ENCODE peak calls at places on chromosomes 1 and 21, in ten cellular contexts. X, A, Z, J, T, U, D, W, S and N are unnamed samples.

GRCh38 chr21:33487996-33488395 is 3.5 kb downstream of the DNAJC28 start:
- DNase-seq in X (no peak), T (no peak), U (no peak), S (no peak), A (no peak), W (no peak), D (no peak), J (no peak), Z (no peak), N (no peak)

GRCh38 chr1:111704776-111705175 is 34.4 kb downstream of the INKA2 start:
- DNase-seq in J (no peak), T (no peak), S (no peak), U (no peak), W (no peak), Z (no peak), A (no peak), X (no peak), D (no peak), N (no peak)

GRCh38 chr1:45522324-45523104 is 830 bp upstream of the PRDX1 start:
- DNase-seq in U (no peak), Z (no peak), T (no peak), W (no peak), X (no peak), S (no peak), D (peak; percentile 52), J (no peak), A (no peak), N (no peak)

GRCh38 chr1:234866007-234866866 is 256.3 kb upstream of the IRF2BP2 start:
- DNase-seq in U (peak; percentile 47), J (peak; percentile 57), A (peak; percentile 36), D (peak; percentile 87), S (no peak), T (peak; percentile 86), X (no peak), W (no peak), Z (no peak), N (no peak)

GRCh38 chr1:156584813-156585212 is 5.3 kb downstream of the TTC24 start:
- DNase-seq in J (no peak), T (no peak), D (no peak), W (no peak), U (no peak), S (no peak), Z (no peak), X (no peak), A (no peak), N (no peak)

GRCh38 chr1:108142773-108143394 is 57.3 kb downstream of the SLC25A24 start:
- DNase-seq in W (no peak), S (no peak), Z (no peak), A (no peak), T (no peak), U (no peak), X (no peak), D (peak; percentile 27), J (no peak), N (no peak)

GRCh38 chr1:7386226-7387052 is 384.7 kb upstream of the VAMP3 start:
- DNase-seq in D (no peak), J (no peak), S (no peak), T (no peak), A (no peak), U (no peak), W (no peak), Z (no peak), X (no peak), N (no peak)

GRCh38 chr1:230280906-230281413 is 145.2 kb downstream of the PGBD5 start:
- DNase-seq in T (no peak), W (no peak), X (no peak), S (no peak), D (no peak), U (no peak), A (no peak), Z (no peak), J (no peak), N (no peak)

GRCh38 chr1:181324797-181325616 is 158.3 kb upstream of the CACNA1E start:
- DNase-seq in S (no peak), X (no peak), U (no peak), Z (no peak), T (no peak), J (no peak), W (peak; percentile 48), D (no peak), A (no peak), N (no peak)

GRCh38 chr1:157092831-157093230 is 6.8 kb downstream of the ETV3L start:
- DNase-seq in X (no peak), Z (no peak), W (no peak), T (no peak), U (no peak), J (peak; percentile 45), D (no peak), A (no peak), S (no peak), N (no peak)

GRCh38 chr1:62800825-62801306 is 16.9 kb downstream of the ATG4C start:
- DNase-seq in W (no peak), J (no peak), Z (no peak), D (peak; percentile 60), A (no peak), X (no peak), S (no peak), U (peak; percentile 55), T (peak; percentile 20), N (no peak)

GRCh38 chr1:199082778-199083389 is 444.0 kb downstream of the PTPRC start:
- DNase-seq in A (no peak), X (no peak), T (no peak), S (no peak), Z (no peak), W (no peak), J (no peak), D (no peak), U (no peak), N (no peak)

GRCh38 chr1:205637854-205638468 is 6.2 kb upstream of the ELK4 start:
- DNase-seq in T (no peak), X (no peak), S (no peak), J (no peak), A (no peak), D (no peak), U (no peak), Z (no peak), W (no peak), N (no peak)

GRCh38 chr1:116286541-116286971 is 86.5 kb upstream of the ATP1A1 start:
- DNase-seq in Z (no peak), D (peak; percentile 89), S (no peak), A (peak; percentile 32), U (no peak), T (peak; percentile 24), X (no peak), J (no peak), W (no peak), N (no peak)

GRCh38 chr1:197435224-197435623 is 167.2 kb downstream of the CRB1 start:
- DNase-seq in S (no peak), W (no peak), Z (no peak), T (no peak), D (no peak), J (no peak), A (no peak), X (no peak), U (no peak), N (no peak)

GRCh38 chr1:220697326-220697725 is 7.2 kb downstream of the C1orf115 start:
- DNase-seq in W (no peak), A (no peak), X (no peak), S (no peak), J (no peak), D (no peak), U (no peak), T (no peak), Z (no peak), N (no peak)

GRCh38 chr1:165525708-165526107 is 18.1 kb upstream of the LRRC52 start:
- DNase-seq in T (no peak), A (no peak), S (no peak), D (no peak), Z (no peak), J (no peak), X (no peak), W (no peak), U (no peak), N (no peak)

GRCh38 chr1:175628548-175629317 is 114.7 kb downstream of the TNR start:
- DNase-seq in S (no peak), U (no peak), W (no peak), J (peak; percentile 30), D (no peak), T (no peak), X (no peak), Z (no peak), A (no peak), N (no peak)

GRCh38 chr1:31795096-31795675 is 20.6 kb downstream of the SPOCD1 start:
- DNase-seq in D (no peak), T (no peak), S (no peak), A (no peak), J (no peak), W (no peak), U (no peak), Z (no peak), X (no peak), N (no peak)

GRCh38 chr21:37166733-37167132 is 93.7 kb downstream of the TTC3 start:
- DNase-seq in A (no peak), U (no peak), T (no peak), Z (no peak), D (peak; percentile 16), J (no peak), S (no peak), W (no peak), X (no peak), N (no peak)

GRCh38 chr1:53771648-53772047 is 32.7 kb upstream of the GLIS1 start:
- DNase-seq in W (no peak), A (no peak), D (peak; percentile 62), T (peak; percentile 78), X (no peak), S (no peak), Z (no peak), U (peak; percentile 65), J (no peak), N (no peak)

GRCh38 chr1:55155522-55155921 is 59.6 kb downstream of the USP24 start:
- DNase-seq in A (no peak), S (no peak), W (no peak), U (no peak), T (no peak), Z (no peak), D (peak; percentile 10), X (no peak), J (peak; percentile 61), N (no peak)